ENCODE peak calls at places on chromosomes 16 and 17, in seven cellular contexts. Q is prostate gland, O is A549, E is IMR-90, Z is left ventricle myocardium inferior, T is Calu3, G is stomach. H is an unnamed sample.

GRCh38 chr17:63881935-63882601 is at the start of gene GH2:
- DNase-seq in Q (peak; percentile 10), O (peak; percentile 65), E (peak; percentile 34), Z (no peak), T (peak; percentile 56), G (peak; percentile 55), H (no peak)

GRCh38 chr16:31568577-31569359 is 41.1 kb downstream of the AHSP start:
- DNase-seq in Q (peak; percentile 11), O (no peak), E (no peak), Z (peak; percentile 16), T (no peak), G (peak; percentile 65), H (no peak)

GRCh38 chr16:85584989-85585388 is 28.1 kb upstream of the GSE1 start:
- DNase-seq in Q (no peak), O (no peak), E (no peak), Z (no peak), T (no peak), G (no peak), H (no peak)

GRCh38 chr17:68591583-68591982 is 9.6 kb downstream of the FAM20A start:
- DNase-seq in Q (no peak), O (no peak), E (no peak), Z (peak; percentile 33), T (no peak), G (no peak), H (no peak)

GRCh38 chr17:45940826-45941225 is 46.5 kb downstream of the MAPT start:
- DNase-seq in Q (peak; percentile 75), O (no peak), E (no peak), Z (no peak), T (no peak), G (peak; percentile 65), H (no peak)

GRCh38 chr16:58337090-58337444 is 42.2 kb upstream of the PRSS54 start:
- DNase-seq in Q (no peak), O (no peak), E (no peak), Z (no peak), T (no peak), G (no peak), H (no peak)

GRCh38 chr16:83887088-83887487 is 11.8 kb upstream of the MLYCD start:
- DNase-seq in Q (no peak), O (peak; percentile 53), E (no peak), Z (no peak), T (no peak), G (peak; percentile 46), H (no peak)

GRCh38 chr17:50572541-50572940 is 12.0 kb downstream of the CACNA1G start:
- DNase-seq in Q (no peak), O (no peak), E (no peak), Z (no peak), T (no peak), G (no peak), H (no peak)

GRCh38 chr16:4110680-4111079 is 5.6 kb downstream of the ADCY9 start:
- DNase-seq in Q (no peak), O (no peak), E (no peak), Z (no peak), T (no peak), G (peak; percentile 31), H (no peak)

GRCh38 chr17:4170639-4171280 is 27.8 kb downstream of the CYB5D2 start:
- DNase-seq in Q (no peak), O (no peak), E (no peak), Z (no peak), T (no peak), G (no peak), H (no peak)

GRCh38 chr17:62678214-62678919 is 50.9 kb downstream of the MRC2 start:
- DNase-seq in Q (no peak), O (no peak), E (no peak), Z (no peak), T (no peak), G (no peak), H (no peak)

GRCh38 chr17:40883031-40883430 is 2.0 kb downstream of the KRT20 start:
- DNase-seq in Q (no peak), O (no peak), E (no peak), Z (no peak), T (no peak), G (no peak), H (no peak)

GRCh38 chr16:10205688-10206087 is 23.5 kb upstream of the GRIN2A start:
- DNase-seq in Q (no peak), O (no peak), E (no peak), Z (no peak), T (no peak), G (no peak), H (no peak)

GRCh38 chr17:62134397-62134796 is 69.3 kb upstream of the MED13 start:
- DNase-seq in Q (no peak), O (peak; percentile 40), E (peak; percentile 27), Z (no peak), T (no peak), G (no peak), H (no peak)

GRCh38 chr17:40493697-40494096 is 7.7 kb downstream of the TNS4 start:
- DNase-seq in Q (peak; percentile 80), O (no peak), E (no peak), Z (no peak), T (no peak), G (no peak), H (no peak)

GRCh38 chr17:76957600-76958464 is 89.6 kb downstream of the MGAT5B start:
- DNase-seq in Q (no peak), O (no peak), E (peak; percentile 21), Z (no peak), T (no peak), G (no peak), H (no peak)

GRCh38 chr17:38917259-38917658 is 8.2 kb upstream of the LASP1NB start:
- DNase-seq in Q (no peak), O (no peak), E (no peak), Z (no peak), T (no peak), G (no peak), H (peak; percentile 13)
- TF ChIP-seq CTCF in Q (no peak), O (peak; percentile 42), E (peak; percentile 8), Z (no peak), T (no peak), G (no peak), H (no peak)

DNA sequence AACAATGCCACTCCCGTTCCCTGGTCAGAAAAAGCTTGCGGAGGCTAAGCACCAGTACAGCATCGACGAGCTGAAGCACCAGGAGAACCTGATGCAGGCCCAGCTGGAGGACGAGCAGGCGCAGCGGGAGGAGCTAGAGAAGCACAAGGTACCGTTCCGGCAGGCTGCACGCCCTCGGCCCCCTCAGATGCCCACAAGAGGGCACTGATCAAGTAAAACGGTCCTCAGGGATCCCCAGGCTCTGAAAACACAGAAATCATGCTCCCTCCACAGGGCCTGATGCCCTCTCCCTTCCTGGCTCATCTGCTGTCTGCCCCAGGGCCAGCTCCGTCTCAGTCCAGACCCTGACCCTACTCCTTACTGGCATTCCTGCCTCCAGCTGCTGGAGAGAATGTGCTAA is 21.6 kb downstream of the DRC3 start:
- DNase-seq in Q (no peak), O (peak; percentile 74), E (no peak), Z (peak; percentile 31), T (no peak), G (peak; percentile 43), H (no peak)
- TF ChIP-seq CTCF in Q (no peak), O (peak; percentile 52), E (peak; percentile 39), Z (peak; percentile 66), T (no peak), G (no peak), H (peak; percentile 64)

GRCh38 chr16:70769131-70769530 is 31.8 kb downstream of the VAC14 start:
- DNase-seq in Q (no peak), O (no peak), E (no peak), Z (no peak), T (no peak), G (no peak), H (no peak)

GRCh38 chr16:70770968-70771552 is 29.9 kb downstream of the VAC14 start:
- DNase-seq in Q (peak; percentile 55), O (peak; percentile 70), E (peak; percentile 54), Z (peak; percentile 46), T (peak; percentile 86), G (peak; percentile 69), H (peak; percentile 80)

GRCh38 chr16:70769761-70770160 is 31.2 kb downstream of the VAC14 start:
- DNase-seq in Q (no peak), O (no peak), E (no peak), Z (no peak), T (no peak), G (no peak), H (no peak)

GRCh38 chr16:70772493-70772892 is 28.5 kb downstream of the VAC14 start:
- DNase-seq in Q (no peak), O (no peak), E (peak; percentile 44), Z (no peak), T (no peak), G (no peak), H (no peak)

DNA sequence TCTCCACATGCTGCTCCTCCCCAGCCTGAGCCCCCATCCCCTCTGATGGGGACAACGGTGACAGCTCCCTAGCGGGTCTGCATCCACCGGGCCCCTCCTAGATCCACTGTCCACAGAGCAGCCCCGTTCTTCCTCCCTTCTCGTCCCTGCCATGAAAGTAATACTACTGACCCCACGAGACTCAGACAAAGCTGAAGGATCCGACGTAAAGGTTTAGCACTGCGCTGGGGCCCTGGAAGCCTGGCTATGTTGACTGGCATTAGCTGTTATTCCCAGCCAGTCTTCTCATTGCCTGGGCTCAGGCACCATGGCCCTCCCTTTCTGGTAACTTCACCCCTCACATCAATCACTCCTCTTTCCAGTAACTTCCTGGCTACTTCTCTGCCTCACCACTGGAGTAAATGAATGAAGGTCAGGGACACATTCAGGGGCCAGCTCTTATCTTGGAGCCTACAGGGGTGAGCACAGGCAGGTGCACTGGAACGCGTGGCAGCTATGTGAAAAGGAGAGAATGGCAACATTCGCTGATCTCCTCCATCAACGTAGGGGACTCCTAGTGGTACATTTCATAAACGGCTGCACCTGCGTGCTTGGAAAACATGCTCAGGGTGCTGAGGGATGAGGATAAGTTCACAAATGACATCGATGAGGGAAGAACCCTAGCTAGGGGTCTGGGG is 30.5 kb downstream of the VAC14 start:
- DNase-seq in Q (no peak), O (peak; percentile 54), E (no peak), Z (no peak), T (no peak), G (no peak), H (no peak)
- TF ChIP-seq CTCF in Q (no peak), O (no peak), E (no peak), Z (no peak), T (no peak), G (no peak), H (no peak)

DNA sequence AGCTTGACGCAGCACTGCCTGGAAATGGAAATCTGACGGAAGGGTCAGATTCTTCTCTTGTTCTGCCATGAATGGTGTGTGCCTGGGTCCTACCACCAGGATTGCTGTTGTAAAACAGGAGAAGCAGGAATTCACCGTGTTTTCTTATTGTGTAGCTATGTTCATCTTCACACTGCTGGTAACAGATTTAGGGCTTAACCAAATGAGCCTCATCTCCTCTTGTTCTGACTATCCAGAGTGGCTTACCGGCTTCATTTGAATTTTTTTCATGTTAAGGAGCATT is 97.3 kb upstream of the CHMP6 start:
- DNase-seq in Q (no peak), O (peak; percentile 22), E (no peak), Z (no peak), T (no peak), G (no peak), H (no peak)
- TF ChIP-seq CTCF in Q (no peak), O (no peak), E (peak; percentile 4), Z (no peak), T (no peak), G (no peak), H (peak; percentile 52)

H was measured in type B pancreatic cell.